ENCODE peak calls at places on chromosomes 13 and 19, in five cellular contexts. G, X, K, R and Z are unnamed samples.
A peak's percentile ranks its signal among the peaks of the same experiment; 100 is the strongest.

GRCh38 chr19:5074418-5074817 is 105.5 kb downstream of the KDM4B start:
- DNase-seq in X (no peak), K (no peak), R (no peak), G (peak; percentile 59), Z (no peak)

GRCh38 chr13:107590556-107590955 is 624.8 kb downstream of the LIG4 start:
- DNase-seq in R (peak; percentile 75), K (no peak), X (no peak), G (no peak), Z (no peak)

GRCh38 chr19:16001481-16002312 is 52.9 kb downstream of the OR10H4 start:
- DNase-seq in G (peak; percentile 47), R (peak; percentile 20), X (no peak), K (peak; percentile 35), Z (peak; percentile 18)

GRCh38 chr13:27592865-27593264 is 27.5 kb downstream of the LNX2 start:
- DNase-seq in R (no peak), X (no peak), K (no peak), G (peak; percentile 12), Z (no peak)

GRCh38 chr13:113002206-113002821 is 33.3 kb downstream of the MCF2L start:
- DNase-seq in R (no peak), X (peak; percentile 96), G (no peak), K (no peak), Z (no peak)

GRCh38 chr13:100671389-100672182 is 3.0 kb downstream of the TMTC4 start:
- DNase-seq in R (no peak), G (no peak), K (no peak), X (no peak), Z (no peak)

GRCh38 chr19:44702551-44703176 is 3.7 kb downstream of the CEACAM16 start:
- DNase-seq in K (no peak), R (no peak), G (no peak), X (peak; percentile 37), Z (no peak)

GRCh38 chr13:112690242-112690943 is 555 bp downstream of the ATP11A start:
- DNase-seq in X (peak; percentile 90), K (no peak), R (no peak), G (peak; percentile 29), Z (no peak)

GRCh38 chr19:31668916-31669315 is 319.7 kb upstream of the TSHZ3 start:
- DNase-seq in G (no peak), X (no peak), K (no peak), R (no peak), Z (no peak)

GRCh38 chr13:51818771-51819511 is 15.0 kb upstream of the DHRS12 start:
- DNase-seq in K (no peak), R (peak; percentile 19), G (no peak), X (no peak), Z (no peak)

GRCh38 chr19:5585461-5586299 is 17.9 kb upstream of the TINCR start:
- DNase-seq in G (peak; percentile 31), R (no peak), K (no peak), X (peak; percentile 96), Z (peak; percentile 30)

GRCh38 chr19:7266832-7267231 is 27.4 kb downstream of the INSR start:
- DNase-seq in R (no peak), K (no peak), X (no peak), G (no peak), Z (no peak)

GRCh38 chr13:46665630-46666482 is 112.9 kb downstream of the LRCH1 start:
- DNase-seq in K (no peak), G (no peak), X (no peak), R (no peak), Z (no peak)

GRCh38 chr13:29954082-29955043 is 103.9 kb upstream of the UBL3 start:
- DNase-seq in K (no peak), X (no peak), R (no peak), G (peak; percentile 10), Z (peak; percentile 23)

GRCh38 chr19:14012378-14012915 is 6.3 kb upstream of the RFX1 start:
- DNase-seq in K (no peak), R (no peak), X (no peak), G (no peak), Z (no peak)

GRCh38 chr13:46183018-46183940 is 1.3 kb upstream of the LCP1 start:
- DNase-seq in X (no peak), R (no peak), K (no peak), G (no peak), Z (no peak)

GRCh38 chr19:55315956-55316525 is 9.1 kb downstream of the TMEM150B start:
- DNase-seq in X (no peak), R (no peak), K (no peak), G (no peak), Z (no peak)

GRCh38 chr19:54422136-54422535 is 6.9 kb downstream of the TTYH1 start:
- DNase-seq in K (no peak), G (no peak), X (peak; percentile 85), R (no peak), Z (no peak)

GRCh38 chr19:57606931-57607330 is 7.1 kb upstream of the ZNF134 start:
- DNase-seq in R (no peak), K (no peak), G (no peak), X (no peak), Z (no peak)

GRCh38 chr19:47473336-47473735 is 1.6 kb upstream of the SLC8A2 start:
- DNase-seq in R (no peak), K (no peak), G (no peak), X (peak; percentile 49), Z (no peak)

GRCh38 chr19:57171551-57172081 is 4.3 kb upstream of the DUXA start:
- DNase-seq in G (peak; percentile 67), X (peak; percentile 89), R (no peak), K (no peak), Z (peak; percentile 30)

GRCh38 chr19:45947926-45948325 is 25.7 kb downstream of the NOVA2 start:
- DNase-seq in K (no peak), X (no peak), G (no peak), R (peak; percentile 65), Z (no peak)

GRCh38 chr13:27168870-27169525 is 2.6 kb downstream of the USP12 start:
- DNase-seq in K (no peak), G (no peak), X (no peak), R (no peak), Z (no peak)

GRCh38 chr19:5691205-5691929 is 1.3 kb downstream of the RPL36 start:
- DNase-seq in X (peak; percentile 80), G (peak; percentile 58), R (peak; percentile 61), K (peak; percentile 28), Z (peak; percentile 21)

GRCh38 chr13:65597839-65598818 is 1632.0 kb downstream of the PCDH9 start:
- DNase-seq in G (no peak), R (no peak), X (no peak), K (no peak), Z (no peak)

GRCh38 chr19:18112989-18113478 is 15.5 kb downstream of the MAST3 start:
- DNase-seq in G (peak; percentile 79), R (peak; percentile 74), X (peak; percentile 91), K (peak; percentile 29), Z (peak; percentile 61)

GRCh38 chr19:941292-942132 is 15.7 kb downstream of the ARID3A start:
- DNase-seq in X (no peak), R (no peak), G (no peak), K (no peak), Z (no peak)

GRCh38 chr13:33560722-33561121 is 257.2 kb upstream of the RFC3 start:
- DNase-seq in X (no peak), K (no peak), R (no peak), G (no peak), Z (no peak)

GRCh38 chr13:46663216-46663615 is 110.2 kb downstream of the LRCH1 start:
- DNase-seq in G (no peak), K (no peak), X (no peak), R (no peak), Z (no peak)